ENCODE peak calls at places on chromosomes 7 and 10, in nine cellular contexts. U is H9, Q is ascending aorta, C is AG04450, W is upper lobe of left lung, X is BE2C, N is lung, V is cardiac muscle cell, I is heart left ventricle. E is an unnamed sample. For H3K9me3 and H3K27me3, the result is how much of the 10 kb centered on the place peaks cover.

GRCh38 chr10:14074062-14074884 is 256.5 kb downstream of the FRMD4A start:
- DNase-seq in U (no peak), Q (peak), C (peak), W (no peak), X (peak), N (peak), V (peak), I (peak), E (no peak)

GRCh38 chr10:114458955-114459354 is 54.7 kb upstream of the AFAP1L2 start:
- DNase-seq in U (peak), Q (no peak), C (no peak), W (no peak), X (peak), N (peak), V (peak), I (no peak), E (peak)

GRCh38 chr10:68251146-68251545 is 19.2 kb upstream of the ATOH7 start:
- DNase-seq in U (no peak), Q (no peak), C (no peak), W (no peak), X (peak), N (no peak), V (no peak), I (no peak), E (no peak)

GRCh38 chr10:93435621-93436385 is 46.3 kb downstream of the MYOF start:
- DNase-seq in U (no peak), Q (no peak), C (no peak), W (no peak), X (no peak), N (no peak), V (peak), I (no peak), E (no peak)

GRCh38 chr10:49281461-49281860 is 17.5 kb upstream of the C10orf71 start:
- DNase-seq in U (peak), Q (no peak), C (no peak), W (no peak), X (no peak), N (no peak), V (no peak), I (no peak), E (no peak)

GRCh38 chr7:6532516-6532915 is 18.7 kb downstream of the GRID2IP start:
- DNase-seq in U (no peak), Q (no peak), C (no peak), W (no peak), X (no peak), N (no peak), V (no peak), I (no peak), E (no peak)

GRCh38 chr7:123916240-123916724 is 8.8 kb upstream of the SPAM1 start:
- DNase-seq in U (peak), Q (no peak), C (no peak), W (no peak), X (no peak), N (no peak), V (peak), I (no peak), E (peak)

GRCh38 chr10:3452234-3452633 is 279.7 kb upstream of the PITRM1 start:
- DNase-seq in U (no peak), Q (no peak), C (peak), W (no peak), X (no peak), N (no peak), V (peak), I (no peak), E (no peak)

GRCh38 chr10:62744136-62744535 is 60.4 kb upstream of the ADO start:
- DNase-seq in U (no peak), Q (no peak), C (no peak), W (no peak), X (no peak), N (no peak), V (no peak), I (no peak), E (no peak)

DNA sequence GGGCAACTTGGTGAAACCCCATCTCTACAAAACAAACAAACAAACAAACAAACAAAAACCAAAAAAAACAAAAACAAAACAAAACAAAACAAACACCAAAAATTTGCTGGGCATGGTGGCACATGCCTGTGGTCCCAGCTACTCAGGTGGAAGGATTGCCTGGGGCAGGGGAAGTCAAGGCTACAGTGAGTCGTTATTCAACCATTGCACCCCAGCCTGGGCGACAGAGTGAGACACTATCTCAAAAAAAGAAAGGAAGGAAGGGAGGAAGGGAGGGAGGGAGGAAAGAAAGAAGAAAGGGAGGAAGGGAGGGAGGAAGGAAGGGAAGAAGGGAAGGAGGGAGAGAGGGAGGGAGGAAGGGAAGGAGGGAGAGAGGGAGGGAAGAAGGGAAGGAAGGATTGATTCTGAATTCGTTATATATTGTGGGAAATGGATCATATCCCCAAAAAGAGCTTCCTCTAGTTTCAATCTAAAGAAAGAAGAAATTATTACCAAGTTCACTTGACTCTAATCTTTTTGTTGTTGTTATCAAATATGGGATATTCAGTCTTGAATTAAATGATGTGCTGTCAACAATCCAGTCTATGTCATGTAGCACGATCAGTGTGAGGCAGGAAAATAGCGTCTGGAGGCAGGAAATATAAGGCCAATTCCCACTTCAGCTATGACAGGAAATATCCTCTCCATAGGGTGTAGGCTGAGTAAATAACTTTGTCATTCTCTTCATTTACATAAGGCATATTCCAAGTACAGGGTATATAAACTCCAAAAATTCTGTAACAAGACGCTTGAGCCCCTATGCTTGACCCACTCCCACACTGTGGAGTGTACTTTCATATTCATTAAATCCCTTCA is 26.2 kb upstream of the TRIM24 start:
- DNase-seq in U (no peak), Q (no peak), C (no peak), W (no peak), X (no peak), N (no peak), V (no peak), I (no peak), E (no peak)
- H3K9me3 ChIP-seq in U (under half), Q (under half), C (under half), W (under half), X (under half), N (under half), V (under half), I (under half), E (under half)

GRCh38 chr7:55522268-55522902 is 49.9 kb downstream of the VOPP1 start:
- DNase-seq in U (no peak), Q (no peak), C (no peak), W (no peak), X (no peak), N (no peak), V (no peak), I (no peak), E (no peak)

GRCh38 chr7:55526329-55526728 is 46.0 kb downstream of the VOPP1 start:
- DNase-seq in U (no peak), Q (no peak), C (no peak), W (no peak), X (no peak), N (no peak), V (no peak), I (no peak), E (no peak)

GRCh38 chr7:55526770-55527169 is 45.5 kb downstream of the VOPP1 start:
- DNase-seq in U (peak), Q (no peak), C (no peak), W (no peak), X (no peak), N (no peak), V (no peak), I (no peak), E (no peak)

GRCh38 chr7:55523366-55523765 is 48.9 kb downstream of the VOPP1 start:
- DNase-seq in U (no peak), Q (no peak), C (no peak), W (no peak), X (no peak), N (no peak), V (no peak), I (no peak), E (no peak)

DNA sequence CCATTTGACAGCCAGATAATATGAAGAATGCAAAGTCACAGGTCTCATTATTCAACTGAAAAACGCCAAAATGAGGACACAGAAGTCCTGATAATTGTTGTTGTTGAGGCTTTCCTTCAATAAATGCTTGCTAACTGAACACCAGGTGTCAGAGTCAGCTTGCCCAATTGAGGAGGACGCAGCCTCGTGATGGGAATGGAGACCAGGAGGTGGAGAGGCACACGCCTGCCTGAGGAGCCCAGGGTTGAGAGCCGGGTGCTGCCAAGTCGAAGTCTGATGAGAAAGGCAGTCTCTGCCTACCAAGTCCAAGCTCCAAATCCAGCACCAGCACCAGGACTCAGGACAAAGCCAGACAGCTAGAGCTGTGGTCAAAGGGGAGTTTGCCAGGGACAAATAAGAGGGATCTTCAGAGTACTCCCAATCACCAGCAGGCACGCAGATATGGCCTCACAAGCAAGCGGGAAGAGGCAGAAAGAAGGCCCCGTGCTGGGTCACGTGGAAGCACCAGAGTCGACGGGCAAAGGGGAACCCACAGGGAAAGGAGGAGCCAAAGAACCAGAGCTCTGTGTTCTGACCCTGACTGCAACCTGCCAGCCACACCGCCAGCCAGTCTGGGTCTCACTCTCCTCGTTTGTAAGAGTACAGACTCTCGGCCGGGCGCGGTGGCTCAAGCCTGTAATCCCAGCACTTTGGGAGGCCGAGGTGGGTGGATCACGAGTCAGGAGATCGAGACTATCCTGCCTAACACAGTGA is 47.6 kb downstream of the VOPP1 start:
- DNase-seq in U (no peak), Q (no peak), C (no peak), W (peak), X (no peak), N (no peak), V (no peak), I (no peak), E (no peak)
- TF ChIP-seq CTCF in U (no peak), Q (peak), C (no peak), W (no peak), X (no peak), N (no peak), V (no peak), I (no peak), E (no peak)

GRCh38 chr7:155963771-155964195 is 151.5 kb upstream of the SHH start:
- DNase-seq in U (no peak), Q (no peak), C (no peak), W (no peak), X (no peak), N (no peak), V (no peak), I (no peak), E (no peak)
- H3K27me3 ChIP-seq in U (under half), Q (under half), C (under half), W (under half), X (under half), N (under half), V (under half), I (under half), E (under half)

GRCh38 chr10:70872281-70872680 is 16.1 kb downstream of the PCBD1 start:
- DNase-seq in U (no peak), Q (no peak), C (no peak), W (no peak), X (no peak), N (no peak), V (no peak), I (no peak), E (no peak)

GRCh38 chr10:70879244-70879643 is 9.1 kb downstream of the PCBD1 start:
- DNase-seq in U (no peak), Q (no peak), C (no peak), W (no peak), X (no peak), N (no peak), V (no peak), I (no peak), E (no peak)

GRCh38 chr10:70874061-70874460 is 14.3 kb downstream of the PCBD1 start:
- DNase-seq in U (no peak), Q (no peak), C (no peak), W (no peak), X (no peak), N (no peak), V (no peak), I (no peak), E (no peak)
- H3K9me3 ChIP-seq in U (under half), Q (under half), C (under half), W (under half), X (under half), N (under half), V (under half), I (under half), E (under half)